ENCODE peak calls at places on chromosome 16, in seven cellular contexts. H, N, L, I, Z, P and D are unnamed samples.
A peak's percentile ranks its signal among the peaks of the same experiment; 100 is the strongest.

GRCh38 chr16:38941-39892 is 14.2 kb downstream of the POLR3K start:
- DNase-seq in H (no peak), L (no peak), Z (peak; percentile 86), I (no peak), N (no peak), P (peak; percentile 80), D (peak; percentile 56)

GRCh38 chr16:21302454-21302853 is 24.4 kb upstream of the CRYM start:
- DNase-seq in L (no peak), H (no peak), Z (peak; percentile 15), I (no peak), N (no peak), P (no peak), D (no peak)

GRCh38 chr16:84593825-84594724 is 23.8 kb downstream of the COTL1 start:
- DNase-seq in L (peak; percentile 39), Z (peak; percentile 97), H (no peak), I (no peak), N (no peak), P (peak; percentile 89), D (no peak)

GRCh38 chr16:57305159-57305811 is 20.8 kb upstream of the PLLP start:
- DNase-seq in N (no peak), L (no peak), P (no peak), Z (no peak), I (no peak), H (no peak), D (no peak)

GRCh38 chr16:1428511-1428910 is 2.4 kb upstream of the PERCC1 start:
- DNase-seq in H (no peak), N (peak; percentile 51), Z (peak; percentile 49), L (peak; percentile 83), I (no peak), P (peak; percentile 54), D (peak; percentile 66)

GRCh38 chr16:22614271-22614947 is 103.7 kb downstream of the NPIPB5 start:
- DNase-seq in L (no peak), H (no peak), I (no peak), N (peak; percentile 31), P (no peak), Z (no peak), D (no peak)

GRCh38 chr16:72800524-72800923 is 247.4 kb downstream of the ZFHX3 start:
- DNase-seq in P (no peak), Z (no peak), N (no peak), I (no peak), H (no peak), L (no peak), D (no peak)

GRCh38 chr16:87416826-87417471 is 24.8 kb downstream of the MAP1LC3B start:
- DNase-seq in I (no peak), N (no peak), H (no peak), P (no peak), L (no peak), Z (peak; percentile 36), D (peak; percentile 23)

GRCh38 chr16:31568577-31569359 is 41.1 kb downstream of the AHSP start:
- DNase-seq in I (no peak), L (peak; percentile 48), Z (no peak), N (peak; percentile 63), P (no peak), H (no peak), D (no peak)

GRCh38 chr16:88010971-88011483 is 59.8 kb downstream of the BANP start:
- DNase-seq in P (no peak), H (no peak), Z (no peak), L (no peak), I (no peak), N (no peak), D (no peak)